ENCODE peak calls at places on chromosomes 11 and 22, in ten cellular contexts. S is thoracic aorta; C is stimulated activated CD4-positive, alpha-beta T cell treated with anti-CD3 and anti-CD28 coated beads, TNF-alpha, amount 100 ng/mL, for 4 hours; O is sciatic nerve; I is effector CD4-positive, alpha-beta T cell; H is left ventricle myocardium inferior; Q is activated naive CD4-positive, alpha-beta T cell treated with anti-CD3 and anti-CD28 coated beads, Interleukin-2, amount 50 U/mL, for 16 hours; T is GM13976; V is CD4-positive, CD25-positive, alpha-beta regulatory T cell; U is ureter. J is an unnamed sample.

GRCh38 chr11:128503231-128503991 is 83.9 kb downstream of the ETS1 start:
- DNase-seq in S (no peak), C (no peak), O (no peak), I (peak), H (no peak), Q (peak), T (no peak), V (peak), U (no peak), J (peak)

GRCh38 chr11:47946682-47947575 is 33.4 kb upstream of the PTPRJ start:
- DNase-seq in S (peak), C (no peak), O (peak), I (no peak), H (peak), Q (peak), T (no peak), V (no peak), U (peak), J (peak)

GRCh38 chr11:70942593-70942992 is 309.8 kb downstream of the SHANK2 start:
- DNase-seq in S (no peak), C (no peak), O (no peak), I (no peak), H (no peak), Q (no peak), T (no peak), V (no peak), U (no peak), J (no peak)

GRCh38 chr11:2519879-2520735 is 75.3 kb downstream of the KCNQ1 start:
- DNase-seq in S (no peak), C (no peak), O (peak), I (no peak), H (peak), Q (no peak), T (no peak), V (no peak), U (peak), J (no peak)

GRCh38 chr11:117823294-117823940 is 1.1 kb downstream of the FXYD2 start:
- DNase-seq in S (no peak), C (no peak), O (peak), I (no peak), H (no peak), Q (peak), T (peak), V (peak), U (no peak), J (peak)

GRCh38 chr11:70191495-70192140 is 11.5 kb upstream of the FADD start:
- DNase-seq in S (no peak), C (peak), O (peak), I (peak), H (peak), Q (peak), T (peak), V (no peak), U (peak), J (peak)

GRCh38 chr11:12232819-12233601 is 122.6 kb downstream of the MICAL2 start:
- DNase-seq in S (no peak), C (no peak), O (no peak), I (no peak), H (no peak), Q (no peak), T (no peak), V (no peak), U (no peak), J (peak)

GRCh38 chr11:6418199-6418957 is 516 bp downstream of the APBB1 start:
- DNase-seq in S (no peak), C (no peak), O (no peak), I (no peak), H (peak), Q (no peak), T (no peak), V (no peak), U (no peak), J (no peak)

GRCh38 chr22:24049978-24050377 is 38.9 kb downstream of the CABIN1 start:
- DNase-seq in S (no peak), C (no peak), O (no peak), I (no peak), H (no peak), Q (no peak), T (no peak), V (no peak), U (no peak), J (no peak)

GRCh38 chr11:65885808-65886536 is 2.3 kb downstream of the FIBP start:
- DNase-seq in S (no peak), C (no peak), O (no peak), I (no peak), H (no peak), Q (no peak), T (no peak), V (no peak), U (no peak), J (no peak)

GRCh38 chr11:129691154-129691553 is 124.5 kb upstream of the TMEM45B start:
- DNase-seq in S (no peak), C (no peak), O (no peak), I (no peak), H (no peak), Q (no peak), T (no peak), V (no peak), U (no peak), J (no peak)

GRCh38 chr11:93740802-93741093 is 547 bp downstream of the TAF1D start:
- DNase-seq in S (no peak), C (peak), O (peak), I (peak), H (peak), Q (peak), T (peak), V (peak), U (peak), J (peak)

GRCh38 chr11:1916132-1916985 is 3.1 kb upstream of the TNNT3 start:
- DNase-seq in S (no peak), C (no peak), O (no peak), I (no peak), H (no peak), Q (no peak), T (peak), V (no peak), U (no peak), J (no peak)